ENCODE peak calls at places on chromosomes 7 and 10, in eight cellular contexts. B is psoas muscle, V is heart right ventricle, S is IMR-90, G is keratinocyte, H is cardiac muscle cell, U is brain microvascular endothelial cell, X is astrocyte. Y is an unnamed sample. For H3K36me3, the result is how much of the 10 kb centered on the place peaks cover.

GRCh38 chr7:36048141-36048901 is 104.7 kb upstream of the EEPD1 start:
- DNase-seq in B (peak), V (no peak), S (peak), G (no peak), H (peak), U (peak), X (peak), Y (peak)

GRCh38 chr7:20783716-20784310 is 2.9 kb downstream of the SP8 start:
- DNase-seq in B (no peak), V (peak), S (no peak), G (no peak), H (no peak), U (no peak), X (no peak), Y (no peak)

GRCh38 chr7:17422966-17423365 is 124.5 kb downstream of the AHR start:
- DNase-seq in B (no peak), V (no peak), S (no peak), G (no peak), H (peak), U (no peak), X (peak), Y (no peak)

GRCh38 chr7:28042721-28043120 is 137.9 kb downstream of the JAZF1 start:
- DNase-seq in B (no peak), V (no peak), S (no peak), G (no peak), H (no peak), U (no peak), X (no peak), Y (no peak)

GRCh38 chr10:30027057-30028005 is 32.1 kb downstream of the JCAD start:
- DNase-seq in B (peak), V (peak), S (no peak), G (peak), H (no peak), U (peak), X (no peak), Y (peak)

GRCh38 chr10:122128357-122128756 is 139.4 kb downstream of the TACC2 start:
- DNase-seq in B (peak), V (peak), S (peak), G (no peak), H (peak), U (no peak), X (peak), Y (no peak)

GRCh38 chr7:29145553-29146081 is 720 bp downstream of the CPVL start:
- DNase-seq in B (no peak), V (no peak), S (no peak), G (no peak), H (no peak), U (no peak), X (no peak), Y (no peak)

GRCh38 chr7:35494407-35494806 is 200.5 kb downstream of the HERPUD2 start:
- DNase-seq in B (no peak), V (no peak), S (no peak), G (no peak), H (no peak), U (no peak), X (no peak), Y (no peak)

GRCh38 chr10:10213237-10213636 is 804.4 kb upstream of the CELF2 start:
- DNase-seq in B (no peak), V (no peak), S (no peak), G (no peak), H (no peak), U (no peak), X (no peak), Y (no peak)

GRCh38 chr7:48964074-48964473 is 39.7 kb downstream of the CDC14C start:
- DNase-seq in B (no peak), V (no peak), S (no peak), G (no peak), H (peak), U (no peak), X (peak), Y (no peak)

DNA sequence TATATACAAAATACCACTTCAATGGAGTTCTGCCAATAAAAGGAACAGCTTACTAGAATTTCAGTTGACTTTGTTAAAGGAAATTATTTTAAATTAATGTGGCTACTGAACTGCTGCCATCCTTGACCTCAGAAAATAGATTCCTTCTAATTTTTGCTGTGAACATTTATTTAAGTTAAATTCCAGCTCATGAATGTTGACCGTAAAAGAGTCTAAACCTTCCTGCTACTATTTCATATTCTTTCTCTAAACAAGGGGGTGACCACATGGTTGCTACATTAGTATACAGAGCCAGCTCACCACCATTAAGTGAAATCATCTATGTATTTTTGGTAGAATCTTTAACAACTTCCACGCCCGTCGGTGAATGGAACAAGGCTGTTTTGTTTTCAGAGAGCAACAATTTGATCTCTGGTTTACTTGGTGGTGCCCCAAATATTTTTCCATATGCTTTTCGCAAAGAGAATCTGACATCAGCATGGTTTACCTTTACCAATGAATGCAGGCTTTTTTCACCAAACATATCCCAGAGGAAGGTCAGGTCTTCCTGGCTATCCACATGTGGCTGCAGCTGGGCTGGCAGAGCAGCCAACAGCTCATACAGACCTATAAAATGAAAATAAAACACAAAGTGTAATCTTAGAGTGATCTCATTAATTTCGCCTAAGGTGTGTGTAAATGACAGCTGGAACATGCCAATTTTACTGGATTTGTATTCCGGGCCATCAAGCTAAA is 101.0 kb downstream of the MPP7 start:
- DNase-seq in B (no peak), V (no peak), S (peak), G (no peak), H (no peak), U (no peak), X (peak), Y (no peak)
- H3K4me3 ChIP-seq in B (no peak), V (no peak), S (no peak), G (no peak), H (no peak), U (no peak), X (no peak), Y (no peak)

GRCh38 chr7:137626469-137627067 is 220.2 kb downstream of the DGKI start:
- DNase-seq in B (no peak), V (no peak), S (peak), G (no peak), H (peak), U (peak), X (peak), Y (no peak)

GRCh38 chr7:137628211-137628610 is 218.6 kb downstream of the DGKI start:
- DNase-seq in B (no peak), V (no peak), S (peak), G (no peak), H (no peak), U (no peak), X (no peak), Y (no peak)

DNA sequence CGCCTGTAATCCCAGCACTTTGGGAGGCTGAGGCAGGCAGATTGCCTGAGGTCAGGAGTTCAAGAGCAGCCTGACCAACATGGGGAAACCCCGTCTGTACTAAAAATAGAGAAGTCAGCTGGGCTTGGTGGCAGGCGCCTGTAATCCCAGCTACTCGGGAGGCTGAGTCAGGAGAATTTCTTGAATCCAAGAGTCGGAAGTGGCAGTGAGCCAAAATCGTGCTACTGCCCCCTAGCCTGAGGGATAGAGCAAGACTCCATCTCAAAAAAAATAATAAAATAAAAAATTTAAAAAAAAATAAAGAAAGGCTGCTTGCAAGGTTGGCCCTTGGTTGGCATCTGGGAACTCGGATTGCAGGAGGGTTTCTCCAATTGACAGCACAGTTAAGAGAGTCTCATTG is 221.6 kb downstream of the DGKI start:
- DNase-seq in B (no peak), V (no peak), S (peak), G (no peak), H (peak), U (peak), X (no peak), Y (no peak)
- TF ChIP-seq CTCF in B (no peak), V (no peak), S (peak), G (no peak), H (no peak), U (peak), X (no peak), Y (no peak)

GRCh38 chr10:46247808-46248569 is 38.8 kb upstream of the ANTXRL start:
- DNase-seq in B (no peak), V (peak), S (no peak), G (no peak), H (no peak), U (no peak), X (no peak), Y (no peak)

GRCh38 chr10:46240684-46241565 is 45.9 kb upstream of the ANTXRL start:
- DNase-seq in B (no peak), V (no peak), S (no peak), G (no peak), H (no peak), U (no peak), X (no peak), Y (no peak)

GRCh38 chr10:46247181-46247475 is 39.7 kb upstream of the ANTXRL start:
- DNase-seq in B (no peak), V (no peak), S (no peak), G (no peak), H (no peak), U (no peak), X (no peak), Y (no peak)

GRCh38 chr10:46248651-46249131 is 38.1 kb upstream of the ANTXRL start:
- DNase-seq in B (no peak), V (no peak), S (no peak), G (no peak), H (no peak), U (no peak), X (no peak), Y (no peak)

GRCh38 chr10:46245381-46245900 is 41.4 kb upstream of the ANTXRL start:
- DNase-seq in B (no peak), V (no peak), S (no peak), G (no peak), H (no peak), U (no peak), X (no peak), Y (no peak)
- H3K36me3 ChIP-seq in B (under half), V (under half), S (under half), G (under half), H (under half), U (under half), X (under half), Y (under half)

GRCh38 chr10:46092523-46093195 is 46.6 kb upstream of the MSMB start:
- DNase-seq in B (no peak), V (no peak), S (no peak), G (no peak), H (no peak), U (no peak), X (no peak), Y (no peak)

GRCh38 chr10:46096426-46096825 is 50.4 kb upstream of the MSMB start:
- DNase-seq in B (no peak), V (no peak), S (peak), G (no peak), H (no peak), U (peak), X (no peak), Y (no peak)

GRCh38 chr10:46096909-46097575 is 51.0 kb upstream of the MSMB start:
- DNase-seq in B (no peak), V (no peak), S (no peak), G (no peak), H (no peak), U (no peak), X (no peak), Y (no peak)

GRCh38 chr10:46094197-46094500 is 48.1 kb upstream of the MSMB start:
- DNase-seq in B (no peak), V (no peak), S (no peak), G (no peak), H (no peak), U (no peak), X (no peak), Y (no peak)

GRCh38 chr10:46094931-46095755 is 49.1 kb upstream of the MSMB start:
- DNase-seq in B (no peak), V (no peak), S (no peak), G (no peak), H (no peak), U (no peak), X (no peak), Y (no peak)
- H3K4me3 ChIP-seq in B (no peak), V (no peak), S (no peak), G (no peak), H (no peak), U (no peak), X (no peak), Y (no peak)

Y was measured in kidney epithelial cell.